ENCODE peak calls at places on chromosome X, in eight cellular contexts. H, P, C, T, U, E, R and J are unnamed samples.

GRCh38 chrX:111505783-111506182 is 5.7 kb upstream of the SERTM2 start:
- DNase-seq in P (no peak), C (no peak), R (no peak), E (no peak), U (no peak), T (no peak), H (no peak), J (no peak)

GRCh38 chrX:13013353-13014110 is 30.9 kb downstream of the FAM9C start:
- DNase-seq in P (peak; percentile 42), C (no peak), E (no peak), R (peak; percentile 52), H (no peak), U (no peak), T (no peak), J (no peak)

GRCh38 chrX:44157858-44158257 is 184.7 kb upstream of the NDP start:
- DNase-seq in C (no peak), U (no peak), R (no peak), T (peak; percentile 67), P (no peak), H (no peak), E (no peak), J (no peak)

GRCh38 chrX:526295-527224 is 104.0 kb upstream of the SHOX start:
- DNase-seq in U (no peak), P (peak; percentile 14), H (no peak), E (no peak), T (no peak), R (no peak), C (no peak), J (no peak)

GRCh38 chrX:95427389-95427788 is 1257.3 kb upstream of the DIAPH2 start:
- DNase-seq in T (no peak), H (no peak), P (no peak), U (no peak), C (no peak), E (no peak), R (peak; percentile 17), J (no peak)

GRCh38 chrX:19840899-19841648 is 46.3 kb downstream of the SH3KBP1 start:
- DNase-seq in P (peak; percentile 23), R (no peak), H (peak; percentile 44), C (no peak), U (no peak), E (no peak), T (no peak), J (no peak)

GRCh38 chrX:147602297-147602696 is 309.4 kb upstream of the FMR1 start:
- DNase-seq in C (no peak), R (no peak), P (no peak), H (no peak), T (no peak), E (no peak), U (no peak), J (no peak)

GRCh38 chrX:9855536-9856320 is 69.5 kb downstream of the SHROOM2 start:
- DNase-seq in C (no peak), H (no peak), T (no peak), P (no peak), U (no peak), E (no peak), R (no peak), J (no peak)

GRCh38 chrX:96615448-96615847 is 69.2 kb upstream of the DIAPH2 start:
- DNase-seq in P (no peak), C (no peak), R (no peak), T (no peak), H (no peak), E (no peak), U (no peak), J (no peak)

GRCh38 chrX:20378291-20378920 is 111.7 kb upstream of the RPS6KA3 start:
- DNase-seq in E (no peak), R (peak; percentile 34), P (no peak), H (no peak), T (no peak), C (no peak), U (no peak), J (no peak)

GRCh38 chrX:110180176-110180927 is 137.5 kb downstream of the AMMECR1 start:
- DNase-seq in U (no peak), T (no peak), C (no peak), R (peak; percentile 81), P (no peak), E (no peak), H (peak; percentile 67), J (peak; percentile 42)

GRCh38 chrX:133608406-133608805 is 193.1 kb upstream of the GPC4 start:
- DNase-seq in E (no peak), P (no peak), T (no peak), C (no peak), H (no peak), U (no peak), R (peak; percentile 10), J (no peak)

GRCh38 chrX:141652315-141652714 is 46.2 kb downstream of the SPANXD start:
- DNase-seq in R (no peak), H (no peak), P (no peak), U (no peak), E (no peak), T (no peak), C (no peak), J (no peak)

GRCh38 chrX:23819385-23820234 is 36.6 kb downstream of the SAT1 start:
- DNase-seq in T (no peak), R (peak; percentile 49), C (no peak), E (no peak), U (no peak), P (no peak), H (no peak), J (no peak)

GRCh38 chrX:81202413-81202794 is 502 bp downstream of the SH3BGRL start:
- DNase-seq in P (peak; percentile 21), H (no peak), C (no peak), E (no peak), T (no peak), R (no peak), U (no peak), J (no peak)

GRCh38 chrX:24955372-24955771 is 60.4 kb downstream of the ARX start:
- DNase-seq in U (no peak), C (no peak), E (no peak), P (no peak), H (no peak), T (no peak), R (no peak), J (no peak)

GRCh38 chrX:26783512-26784225 is 567.7 kb downstream of the MAGEB5 start:
- DNase-seq in T (no peak), R (peak; percentile 41), H (no peak), P (no peak), C (peak; percentile 32), U (peak; percentile 10), E (no peak), J (no peak)

GRCh38 chrX:108131471-108131870 is 39.9 kb downstream of the ATG4A start:
- DNase-seq in R (peak; percentile 28), H (no peak), E (no peak), T (no peak), P (no peak), U (no peak), C (no peak), J (no peak)

GRCh38 chrX:72620550-72621145 is 48.0 kb upstream of the HDAC8 start:
- DNase-seq in R (peak; percentile 92), E (peak; percentile 70), U (peak; percentile 90), P (no peak), T (peak; percentile 83), C (peak; percentile 46), H (no peak), J (no peak)